ENCODE peak calls at places on chromosomes 1 and 21, in eight cellular contexts. Z is PC-3, H is neural progenitor cell, I is pancreas, Y is fibroblast of pulmonary artery, G is A549, E is hepatocyte, R is iPS DF 6.9. U is an unnamed sample.

GRCh38 chr1:84959294-84959693 is 37.6 kb downstream of the MCOLN2 start:
- DNase-seq in Z (no peak), R (no peak), E (no peak), I (no peak), H (no peak), Y (peak), G (no peak), U (no peak)

GRCh38 chr1:14403961-14404645 is 194.4 kb upstream of the KAZN start:
- DNase-seq in I (no peak), Z (no peak), Y (no peak), R (no peak), G (no peak), H (no peak), E (no peak), U (no peak)

GRCh38 chr1:47523812-47524170 is 85.9 kb downstream of the FOXD2 start:
- DNase-seq in H (no peak), R (no peak), I (no peak), G (no peak), Y (no peak), Z (no peak), E (no peak), U (no peak)

GRCh38 chr1:180116964-180117763 is 37.5 kb upstream of the QSOX1 start:
- DNase-seq in I (no peak), Y (peak), E (peak), R (no peak), G (peak), Z (peak), H (no peak), U (no peak)

GRCh38 chr1:209768354-209768774 is 12.5 kb downstream of the TRAF3IP3 start:
- DNase-seq in R (no peak), H (no peak), Z (no peak), E (no peak), I (no peak), Y (no peak), G (no peak), U (peak)

GRCh38 chr1:89681045-89681729 is 48.3 kb downstream of the LRRC8C start:
- DNase-seq in R (no peak), Y (no peak), I (no peak), E (no peak), G (no peak), Z (no peak), H (no peak), U (no peak)

GRCh38 chr1:151175910-151176309 is at the start of gene TMOD4:
- DNase-seq in G (peak), Y (peak), E (peak), Z (no peak), H (peak), I (no peak), R (no peak), U (no peak)

GRCh38 chr1:218702808-218703207 is 357.7 kb downstream of the TGFB2 start:
- DNase-seq in Z (no peak), I (no peak), E (no peak), G (no peak), R (no peak), Y (no peak), H (no peak), U (no peak)

GRCh38 chr1:105865546-105865945 is 1190.9 kb upstream of the PRMT6 start:
- DNase-seq in Y (no peak), Z (peak), H (no peak), I (no peak), G (no peak), R (no peak), E (no peak), U (no peak)

GRCh38 chr1:75785320-75785963 is 614 bp upstream of the RABGGTB start:
- DNase-seq in G (no peak), I (no peak), Y (no peak), E (no peak), R (no peak), H (no peak), Z (no peak), U (no peak)

GRCh38 chr1:1360511-1361169 is 2.3 kb upstream of the MXRA8 start:
- DNase-seq in Z (peak), E (peak), G (peak), R (no peak), H (peak), Y (peak), I (peak), U (no peak)

GRCh38 chr1:162011337-162012012 is 12.2 kb downstream of the OLFML2B start:
- DNase-seq in I (no peak), H (no peak), R (no peak), Y (no peak), Z (no peak), G (no peak), E (no peak), U (no peak)

GRCh38 chr1:84851839-84852238 is 41.2 kb downstream of the LPAR3 start:
- DNase-seq in E (peak), G (peak), Z (peak), I (no peak), R (no peak), H (no peak), Y (peak), U (no peak)

GRCh38 chr1:99264201-99265021 is at the start of gene PLPPR4:
- DNase-seq in G (peak), E (peak), H (peak), Y (peak), I (peak), R (no peak), Z (peak), U (no peak)

GRCh38 chr1:51139474-51139873 is 37.4 kb downstream of the C1orf185 start:
- DNase-seq in R (no peak), H (no peak), G (no peak), Z (peak), Y (peak), I (no peak), E (no peak), U (no peak)

GRCh38 chr1:29641921-29642320 is 405.6 kb downstream of the PTPRU start:
- DNase-seq in Y (no peak), E (no peak), I (no peak), R (no peak), Z (no peak), G (no peak), H (no peak), U (no peak)

GRCh38 chr1:84968865-84969264 is 28.0 kb downstream of the MCOLN2 start:
- DNase-seq in E (no peak), H (no peak), Z (no peak), R (no peak), Y (no peak), I (no peak), G (no peak), U (no peak)

GRCh38 chr1:206590025-206590834 is 22.0 kb downstream of the EIF2D start:
- DNase-seq in H (peak), R (no peak), Z (peak), Y (peak), E (no peak), G (no peak), I (no peak), U (no peak)

GRCh38 chr1:222373831-222374603 is 173.9 kb downstream of the HHIPL2 start:
- DNase-seq in Y (no peak), R (no peak), G (no peak), E (no peak), Z (no peak), I (no peak), H (no peak), U (no peak)

GRCh38 chr1:193786041-193786440 is 599.6 kb upstream of the B3GALT2 start:
- DNase-seq in H (no peak), G (no peak), I (no peak), Y (no peak), R (no peak), E (peak), Z (no peak), U (no peak)

GRCh38 chr1:68449901-68450300 is at the start of gene RPE65:
- DNase-seq in Z (no peak), R (no peak), G (no peak), H (peak), I (no peak), E (peak), Y (peak), U (no peak)

GRCh38 chr1:109617291-109617801 is 2.1 kb downstream of the GNAT2 start:
- DNase-seq in E (peak), R (no peak), Y (peak), H (peak), Z (peak), G (peak), I (no peak), U (peak)

GRCh38 chr1:62912028-62912638 is 128.2 kb downstream of the ATG4C start:
- DNase-seq in R (no peak), E (peak), I (no peak), Y (peak), H (peak), Z (peak), G (peak), U (no peak)

GRCh38 chr1:151352001-151352718 is 5.1 kb upstream of the RFX5 start:
- DNase-seq in E (peak), G (peak), H (no peak), I (no peak), Z (peak), Y (peak), R (no peak), U (no peak)

GRCh38 chr1:207500306-207500705 is 4.3 kb downstream of the CR1 start:
- DNase-seq in Z (no peak), H (no peak), R (no peak), E (no peak), I (no peak), Y (no peak), G (no peak), U (no peak)

GRCh38 chr1:231037585-231038517 is 2.2 kb downstream of the FAM89A start:
- DNase-seq in H (no peak), I (no peak), E (peak), Z (no peak), R (no peak), Y (no peak), G (no peak), U (no peak)

GRCh38 chr1:213686983-213687382 is 300.8 kb upstream of the PROX1 start:
- DNase-seq in E (no peak), Y (no peak), I (no peak), R (no peak), H (no peak), Z (no peak), G (no peak), U (no peak)

GRCh38 chr1:46991083-46991923 is 32.2 kb upstream of the CYP4X1 start:
- DNase-seq in G (peak), I (no peak), E (peak), Z (peak), R (no peak), Y (no peak), H (peak), U (no peak)

GRCh38 chr1:102234753-102235359 is 238.1 kb upstream of the OLFM3 start:
- DNase-seq in H (no peak), Y (no peak), Z (no peak), G (no peak), I (peak), E (no peak), R (no peak), U (no peak)

GRCh38 chr1:167648978-167649752 is 19.1 kb downstream of the RCSD1 start:
- DNase-seq in H (no peak), Z (no peak), Y (peak), I (no peak), R (no peak), E (no peak), G (no peak), U (no peak)

GRCh38 chr1:223228931-223229528 is 86.0 kb upstream of the TLR5 start:
- DNase-seq in I (no peak), Y (no peak), E (no peak), H (no peak), G (no peak), R (no peak), Z (no peak), U (peak)

GRCh38 chr1:15401391-15402055 is 8.2 kb upstream of the EFHD2 start:
- DNase-seq in I (no peak), Y (no peak), R (no peak), H (no peak), E (no peak), G (no peak), Z (no peak), U (no peak)

GRCh38 chr1:40450491-40451237 is 388 bp downstream of the ZFP69B start:
- DNase-seq in E (peak), Y (peak), Z (peak), G (peak), H (peak), R (no peak), I (peak), U (peak)

GRCh38 chr1:211874521-211875347 is 44.2 kb upstream of the LPGAT1 start:
- DNase-seq in Z (no peak), Y (no peak), R (no peak), I (peak), H (no peak), E (no peak), G (no peak), U (no peak)

DNA sequence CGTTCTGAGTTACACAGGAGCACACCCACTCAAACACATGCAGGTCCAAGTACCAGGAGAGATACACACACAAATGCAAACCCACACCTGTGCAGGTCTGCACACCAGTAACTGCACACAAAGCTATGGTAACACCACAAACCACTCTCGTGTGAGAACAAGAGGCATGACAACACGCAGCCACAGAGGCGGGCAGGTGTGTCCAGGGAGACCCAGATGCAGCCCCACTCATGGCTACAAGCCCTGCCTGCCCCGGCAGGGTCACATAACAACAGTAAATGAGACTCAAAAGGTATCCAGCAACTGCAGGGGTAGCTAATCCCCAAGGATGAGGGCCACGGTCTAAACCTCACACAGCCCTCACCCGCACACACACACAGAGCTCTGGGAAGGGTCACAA is 48.1 kb downstream of the RAP1GAP start:
- DNase-seq in Y (no peak), R (no peak), H (no peak), Z (no peak), G (no peak), E (no peak), I (no peak), U (no peak)
- H3K4me3 ChIP-seq in Y (no peak), R (no peak), H (no peak), Z (no peak), G (peak), E (no peak), I (peak), U (no peak)

GRCh38 chr21:42523941-42524340 is 10.3 kb downstream of the SLC37A1 start:
- DNase-seq in Z (peak), R (no peak), I (no peak), E (peak), H (no peak), G (no peak), Y (no peak), U (no peak)
- H3K4me3 ChIP-seq in Z (no peak), R (no peak), I (no peak), E (no peak), H (no peak), G (no peak), Y (no peak), U (no peak)

GRCh38 chr1:227560814-227561213 is 2.5 kb upstream of the ZNF678 start:
- DNase-seq in E (no peak), G (no peak), Z (no peak), Y (no peak), H (no peak), I (peak), R (no peak), U (no peak)
- H3K4me3 ChIP-seq in E (no peak), G (no peak), Z (no peak), Y (no peak), H (no peak), I (no peak), R (no peak), U (no peak)

GRCh38 chr1:201171063-201172036 is 17.1 kb upstream of the TMEM9 start:
- DNase-seq in I (peak), Y (peak), Z (peak), R (no peak), E (peak), H (peak), G (peak), U (peak)

GRCh38 chr1:201170533-201171062 is 16.3 kb upstream of the TMEM9 start:
- DNase-seq in H (peak), G (peak), R (no peak), E (peak), Y (peak), Z (peak), I (peak), U (peak)

GRCh38 chr1:201169203-201169602 is 14.9 kb upstream of the TMEM9 start:
- DNase-seq in Y (no peak), Z (no peak), R (no peak), H (no peak), E (no peak), I (no peak), G (no peak), U (no peak)

GRCh38 chr1:201172336-201172735 is 18.1 kb upstream of the TMEM9 start:
- DNase-seq in I (no peak), Y (no peak), R (no peak), E (no peak), Z (no peak), H (no peak), G (no peak), U (no peak)

DNA sequence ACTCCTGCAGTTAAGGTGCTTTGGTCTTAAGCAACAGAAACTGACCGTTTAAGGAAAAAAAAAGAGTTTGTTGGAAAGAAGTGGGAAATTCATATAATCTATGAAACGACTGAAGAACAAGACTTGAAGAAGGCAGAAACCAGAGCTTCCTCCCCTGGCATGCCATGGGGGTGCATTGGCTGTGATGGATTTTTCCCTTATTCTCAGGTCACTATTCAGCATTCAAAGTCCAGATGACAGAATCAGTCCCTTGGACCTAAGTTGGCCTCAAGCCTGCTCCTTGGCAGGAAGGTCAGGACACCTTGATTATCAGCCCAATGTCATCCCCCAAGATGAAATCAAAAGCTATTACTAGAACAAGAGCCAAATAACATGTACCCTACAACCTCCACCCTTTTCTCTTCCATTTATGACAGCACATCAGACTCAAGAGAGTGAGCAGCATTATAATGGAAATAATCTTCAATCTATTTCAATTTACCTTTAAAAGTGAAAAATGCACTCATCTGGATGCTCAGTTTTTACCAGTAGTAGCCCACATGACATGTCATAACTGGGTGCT is 15.8 kb upstream of the TMEM9 start:
- DNase-seq in Z (no peak), R (no peak), E (no peak), Y (no peak), H (no peak), I (no peak), G (no peak), U (no peak)
- H3K4me3 ChIP-seq in Z (peak), R (no peak), E (no peak), Y (no peak), H (no peak), I (no peak), G (peak), U (no peak)

GRCh38 chr1:27153549-27153886 is 1.4 kb downstream of the SLC9A1 start:
- DNase-seq in Y (no peak), I (no peak), E (no peak), H (no peak), G (no peak), R (no peak), Z (no peak), U (no peak)
- H3K4me3 ChIP-seq in Y (peak), I (peak), E (peak), H (peak), G (peak), R (no peak), Z (peak), U (peak)

GRCh38 chr1:53946252-53947171 is at the start of gene LRRC42:
- DNase-seq in Y (no peak), I (no peak), E (peak), H (peak), G (no peak), R (no peak), Z (no peak), U (no peak)

GRCh38 chr1:53945183-53945432 is 391 bp downstream of the IFT25 start:
- DNase-seq in H (no peak), E (no peak), R (no peak), Y (no peak), Z (no peak), I (no peak), G (no peak), U (no peak)

GRCh38 chr1:53944469-53945182 is 873 bp downstream of the IFT25 start:
- DNase-seq in Y (peak), G (no peak), I (no peak), Z (no peak), E (no peak), H (no peak), R (no peak), U (no peak)

GRCh38 chr1:53947172-53947835 is 1.2 kb downstream of the LRRC42 start:
- DNase-seq in E (no peak), Y (no peak), R (no peak), I (no peak), Z (no peak), H (no peak), G (no peak), U (no peak)

GRCh38 chr1:53945433-53946251 is at the start of gene IFT25:
- DNase-seq in Y (peak), H (peak), Z (peak), G (peak), E (peak), R (no peak), I (peak), U (peak)
- H3K4me3 ChIP-seq in Y (peak), H (peak), Z (peak), G (peak), E (peak), R (peak), I (peak), U (peak)

GRCh38 chr1:30759718-30760281 is 2.2 kb upstream of the LAPTM5 start:
- DNase-seq in Y (no peak), I (no peak), R (no peak), Z (no peak), H (no peak), G (no peak), E (no peak), U (peak)
- H3K4me3 ChIP-seq in Y (no peak), I (no peak), R (no peak), Z (no peak), H (no peak), G (no peak), E (no peak), U (peak)